ENCODE peak calls at places on chromosomes 3 and 15, in eight cellular contexts. Q, O, C, K, A, W, P and M are unnamed samples.

GRCh38 chr3:123841476-123842238 is 42.5 kb downstream of the MYLK start:
- DNase-seq in Q (no peak), O (no peak), C (no peak), K (no peak), A (no peak), W (no peak), P (no peak), M (no peak)

GRCh38 chr3:187678869-187679268 is 8.7 kb upstream of the SST start:
- DNase-seq in Q (no peak), O (no peak), C (peak), K (no peak), A (no peak), W (no peak), P (peak), M (no peak)

GRCh38 chr3:117017135-117017990 is 307.8 kb downstream of the TUSC7 start:
- DNase-seq in Q (no peak), O (no peak), C (no peak), K (no peak), A (no peak), W (no peak), P (no peak), M (no peak)

GRCh38 chr3:50627407-50628051 is 10.6 kb downstream of the MAPKAPK3 start:
- DNase-seq in Q (no peak), O (peak), C (peak), K (no peak), A (no peak), W (no peak), P (peak), M (no peak)

GRCh38 chr15:33135355-33135781 is 59.1 kb downstream of the FMN1 start:
- DNase-seq in Q (no peak), O (no peak), C (no peak), K (no peak), A (no peak), W (no peak), P (no peak), M (no peak)

GRCh38 chr3:99696497-99696896 is 58.1 kb downstream of the COL8A1 start:
- DNase-seq in Q (no peak), O (no peak), C (no peak), K (no peak), A (no peak), W (no peak), P (no peak), M (no peak)

GRCh38 chr3:45688194-45688881 is 858 bp upstream of the SACM1L start:
- DNase-seq in Q (no peak), O (peak), C (peak), K (no peak), A (no peak), W (no peak), P (peak), M (no peak)

GRCh38 chr3:170741756-170742530 is 128.1 kb downstream of the RPL22L1 start:
- DNase-seq in Q (no peak), O (no peak), C (no peak), K (no peak), A (no peak), W (no peak), P (no peak), M (no peak)

GRCh38 chr3:42036483-42036823 is 54.7 kb upstream of the TRAK1 start:
- DNase-seq in Q (no peak), O (no peak), C (no peak), K (no peak), A (no peak), W (no peak), P (peak), M (no peak)

GRCh38 chr15:41284425-41285177 is 47.8 kb downstream of the OIP5 start:
- DNase-seq in Q (no peak), O (no peak), C (peak), K (no peak), A (no peak), W (no peak), P (no peak), M (no peak)

GRCh38 chr15:99059010-99059981 is 45.6 kb upstream of the SYNM start:
- DNase-seq in Q (peak), O (peak), C (peak), K (no peak), A (no peak), W (peak), P (peak), M (peak)

GRCh38 chr3:129697229-129697970 is 90.9 kb upstream of the PLXND1 start:
- DNase-seq in Q (no peak), O (no peak), C (no peak), K (no peak), A (no peak), W (no peak), P (no peak), M (no peak)

GRCh38 chr3:3038201-3038991 is 71.8 kb downstream of the IL5RA start:
- DNase-seq in Q (no peak), O (no peak), C (peak), K (no peak), A (no peak), W (no peak), P (no peak), M (no peak)

GRCh38 chr3:120304569-120305090 is 19.6 kb upstream of the GPR156 start:
- DNase-seq in Q (no peak), O (no peak), C (no peak), K (no peak), A (no peak), W (no peak), P (no peak), M (no peak)

GRCh38 chr15:25137013-25137412 is 182.2 kb downstream of the SNRPN start:
- DNase-seq in Q (no peak), O (no peak), C (no peak), K (no peak), A (no peak), W (no peak), P (no peak), M (no peak)

GRCh38 chr3:124217542-124217941 is 225.6 kb upstream of the ROPN1 start:
- DNase-seq in Q (no peak), O (peak), C (peak), K (no peak), A (no peak), W (no peak), P (no peak), M (no peak)

GRCh38 chr3:15623535-15624450 is 22.2 kb downstream of the BTD start:
- DNase-seq in Q (no peak), O (no peak), C (no peak), K (no peak), A (no peak), W (no peak), P (no peak), M (no peak)

GRCh38 chr15:64905119-64905831 is 6.4 kb upstream of the ANKDD1A start:
- DNase-seq in Q (peak), O (peak), C (peak), K (peak), A (peak), W (peak), P (peak), M (peak)

GRCh38 chr3:42804831-42805821 is 836 bp upstream of the HIGD1A start:
- DNase-seq in Q (no peak), O (peak), C (no peak), K (no peak), A (no peak), W (no peak), P (no peak), M (no peak)